ENCODE peak calls at places on chromosome 11, in six cellular contexts. I, X, N, F, G and J are unnamed samples. For H3K36me3, the result is how much of the 10 kb centered on the place peaks cover.

GRCh38 chr11:128361451-128362020 is 225.8 kb downstream of the ETS1 start:
- DNase-seq in F (no peak), G (no peak), X (no peak), I (no peak), N (no peak), J (no peak)

GRCh38 chr11:64372802-64373597 is 14.0 kb downstream of the RPS6KA4 start:
- DNase-seq in I (no peak), F (no peak), X (peak), N (no peak), G (no peak), J (no peak)

GRCh38 chr11:67268036-67268683 is 1.9 kb downstream of the GRK2 start:
- DNase-seq in G (no peak), I (no peak), F (no peak), X (peak), N (peak), J (no peak)

GRCh38 chr11:41377709-41378394 is 81.6 kb downstream of the LRRC4C start:
- DNase-seq in G (no peak), F (no peak), N (no peak), X (no peak), I (no peak), J (no peak)

GRCh38 chr11:108818971-108819370 is 154.1 kb downstream of the DDX10 start:
- DNase-seq in X (no peak), F (no peak), G (no peak), N (no peak), I (no peak), J (no peak)

GRCh38 chr11:59857444-59858434 is 8.5 kb downstream of the TCN1 start:
- DNase-seq in N (no peak), F (no peak), X (no peak), G (no peak), I (no peak), J (no peak)

GRCh38 chr11:120547301-120547700 is 35.8 kb downstream of the GRIK4 start:
- DNase-seq in X (no peak), G (no peak), F (no peak), I (no peak), N (no peak), J (peak)

GRCh38 chr11:12441081-12441801 is 63.9 kb downstream of the PARVA start:
- DNase-seq in G (peak), N (no peak), X (no peak), F (no peak), I (no peak), J (no peak)

GRCh38 chr11:86278226-86278625 is 23.8 kb upstream of the HIKESHI start:
- DNase-seq in G (no peak), F (no peak), I (no peak), X (no peak), N (no peak), J (no peak)

GRCh38 chr11:120925944-120926343 is 98.0 kb upstream of the TBCEL start:
- DNase-seq in I (no peak), G (no peak), X (no peak), N (no peak), F (no peak), J (no peak)

GRCh38 chr11:12958984-12959383 is 50.1 kb upstream of the RASSF10 start:
- DNase-seq in G (no peak), X (no peak), F (no peak), I (no peak), N (no peak), J (no peak)

GRCh38 chr11:1153951-1154487 is 3.7 kb upstream of the MUC5AC start:
- DNase-seq in G (no peak), F (peak), I (no peak), N (peak), X (peak), J (peak)

GRCh38 chr11:113048820-113049555 is 87.8 kb downstream of the NCAM1 start:
- DNase-seq in I (no peak), G (no peak), X (no peak), N (no peak), F (no peak), J (peak)

DNA sequence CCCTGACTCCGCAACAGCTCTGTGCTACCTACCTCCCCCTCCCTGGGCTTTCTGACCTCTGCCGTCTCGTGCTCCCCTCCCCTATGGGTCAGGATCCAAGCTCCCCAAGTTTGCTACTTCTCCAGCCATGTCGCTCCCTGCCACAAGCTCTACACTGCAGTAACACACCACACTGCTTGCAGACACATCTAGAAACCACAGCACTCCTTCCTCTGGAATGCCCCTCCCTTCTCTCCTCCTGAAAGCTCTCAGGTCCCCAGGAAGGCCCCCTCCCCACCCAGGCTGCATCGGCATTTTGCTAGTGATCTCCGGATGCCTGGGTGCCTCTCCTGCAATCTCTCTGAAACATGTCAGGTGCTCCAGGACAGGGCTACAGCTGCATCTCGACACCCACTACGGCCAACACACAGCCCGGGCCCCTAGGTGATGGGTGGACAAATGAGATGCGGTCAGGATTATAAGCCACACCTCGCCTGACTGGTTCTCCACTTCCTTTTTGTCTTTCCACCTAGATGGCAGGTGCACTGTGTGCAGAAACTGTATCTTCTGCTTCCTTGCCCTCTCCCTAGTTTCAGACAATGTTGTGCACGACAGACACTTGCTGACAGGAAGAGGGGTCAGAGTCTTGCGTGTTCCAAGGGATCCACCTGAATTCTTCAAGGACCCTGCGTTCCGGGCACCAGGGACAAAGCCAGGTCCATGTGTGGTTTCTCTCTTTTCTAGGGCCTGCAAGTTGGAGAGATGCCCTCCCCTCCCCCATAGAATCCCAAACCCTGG is 22.9 kb downstream of the RPUSD4 start:
- DNase-seq in F (no peak), G (no peak), I (no peak), X (no peak), N (peak), J (no peak)
- TF ChIP-seq CTCF in F (no peak), G (no peak), I (no peak), X (no peak), N (no peak), J (no peak)

GRCh38 chr11:72006309-72007088 is 7.8 kb downstream of the IL18BP start:
- DNase-seq in N (no peak), F (no peak), I (no peak), G (no peak), X (no peak), J (no peak)
- H3K36me3 ChIP-seq in N (half or more), F (half or more), I (under half), G (half or more), X (under half), J (half or more)

GRCh38 chr11:95545116-95545875 is 244.3 kb downstream of the FAM76B start:
- DNase-seq in G (no peak), X (no peak), F (no peak), I (no peak), N (no peak), J (no peak)
- TF ChIP-seq CTCF in G (peak), X (no peak), F (no peak), I (no peak), N (no peak), J (no peak)

DNA sequence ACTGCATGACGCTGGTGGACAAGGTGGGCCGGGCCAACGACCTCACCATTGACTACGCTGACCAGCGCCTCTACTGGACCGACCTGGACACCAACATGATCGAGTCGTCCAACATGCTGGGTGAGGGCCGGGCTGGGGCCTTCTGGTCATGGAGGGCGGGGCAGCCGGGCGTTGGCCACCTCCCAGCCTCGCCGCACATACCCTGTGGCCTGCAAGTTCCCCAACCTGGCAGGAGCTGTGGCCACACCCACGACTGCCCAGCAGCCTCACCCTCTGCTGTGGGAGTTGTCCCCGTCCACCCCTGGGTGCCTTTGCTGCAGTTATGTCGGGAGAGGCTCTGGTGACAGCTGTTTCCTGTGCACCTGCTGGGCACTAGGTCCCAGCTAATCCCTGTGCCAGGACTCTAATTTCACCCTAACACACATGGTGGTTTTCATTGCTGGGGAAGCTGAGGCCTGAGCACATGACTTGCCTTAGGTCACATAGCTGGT is 49.0 kb upstream of the PPP6R3 start:
- DNase-seq in N (peak), F (no peak), I (no peak), G (no peak), X (no peak), J (no peak)
- H3K36me3 ChIP-seq in N (half or more), F (half or more), I (under half), G (half or more), X (under half), J (half or more)

DNA sequence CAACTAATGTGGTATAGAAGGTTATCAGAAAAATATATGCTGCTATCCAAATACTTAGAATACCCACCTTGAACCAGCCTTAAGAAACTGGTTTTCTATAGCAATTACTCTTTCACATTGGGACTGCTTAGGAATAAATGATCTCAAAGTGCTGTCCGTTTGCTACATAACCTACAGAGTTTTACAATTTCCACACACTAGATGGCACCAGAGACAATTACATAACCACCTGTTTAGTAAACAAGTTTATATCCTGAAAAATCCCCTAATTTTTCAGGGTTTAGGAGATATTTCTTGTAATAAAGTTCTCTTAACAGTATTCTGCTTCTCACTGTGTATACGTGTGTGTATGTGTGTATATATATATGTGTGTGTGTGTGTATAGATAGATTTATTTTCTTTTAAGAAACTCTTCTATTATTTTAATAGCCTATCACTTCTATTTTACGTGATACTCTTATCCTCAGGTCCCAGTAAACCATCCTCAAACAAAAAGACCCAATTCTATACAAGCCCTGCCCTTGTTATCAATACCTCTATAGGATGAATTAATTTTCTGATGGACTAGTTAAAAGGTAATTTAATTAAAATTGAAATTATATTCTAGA is 6.7 kb upstream of the OR5I1 start:
- DNase-seq in I (no peak), X (no peak), G (no peak), F (no peak), N (no peak), J (no peak)
- TF ChIP-seq CTCF in I (peak), X (no peak), G (no peak), F (no peak), N (peak), J (peak)

GRCh38 chr11:9493492-9493891 is 32.7 kb downstream of the ZNF143 start:
- DNase-seq in X (no peak), N (no peak), I (no peak), G (no peak), F (no peak), J (no peak)

GRCh38 chr11:9495780-9496514 is 35.1 kb downstream of the ZNF143 start:
- DNase-seq in I (no peak), F (no peak), N (no peak), X (no peak), G (no peak), J (no peak)

GRCh38 chr11:9494316-9494715 is 33.5 kb downstream of the ZNF143 start:
- DNase-seq in X (no peak), F (no peak), G (no peak), I (no peak), N (no peak), J (no peak)

GRCh38 chr11:9498457-9499078 is 37.8 kb downstream of the ZNF143 start:
- DNase-seq in I (no peak), X (no peak), N (no peak), F (no peak), G (no peak), J (no peak)
- H3K36me3 ChIP-seq in I (under half), X (under half), N (half or more), F (under half), G (under half), J (under half)

GRCh38 chr11:70424765-70425164 is 26.4 kb downstream of the CTTN start:
- DNase-seq in X (no peak), N (no peak), F (no peak), G (no peak), I (no peak), J (no peak)
- TF ChIP-seq CTCF in X (no peak), N (no peak), F (no peak), G (peak), I (no peak), J (no peak)

DNA sequence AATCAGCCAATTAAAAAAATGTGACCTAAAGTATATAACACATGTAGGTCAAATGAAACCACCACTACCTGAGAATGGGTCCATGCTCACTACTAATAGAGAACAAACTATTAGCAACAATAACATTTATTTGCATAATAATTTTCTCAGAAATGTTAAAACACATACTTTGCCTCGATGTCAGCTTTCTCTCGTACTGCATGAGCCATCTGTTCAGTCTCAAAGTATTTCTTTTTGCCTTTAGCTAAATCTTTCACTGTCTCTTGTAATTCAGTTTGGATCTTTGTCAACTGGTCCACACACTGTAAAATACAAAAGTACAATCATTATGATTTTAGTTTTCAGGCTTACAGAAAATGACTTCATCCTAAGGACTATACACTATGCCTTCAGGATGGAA is 153.3 kb downstream of the FCHSD2 start:
- DNase-seq in N (no peak), G (no peak), X (no peak), I (no peak), F (no peak), J (no peak)
- H3K36me3 ChIP-seq in N (under half), G (under half), X (under half), I (under half), F (under half), J (under half)

DNA sequence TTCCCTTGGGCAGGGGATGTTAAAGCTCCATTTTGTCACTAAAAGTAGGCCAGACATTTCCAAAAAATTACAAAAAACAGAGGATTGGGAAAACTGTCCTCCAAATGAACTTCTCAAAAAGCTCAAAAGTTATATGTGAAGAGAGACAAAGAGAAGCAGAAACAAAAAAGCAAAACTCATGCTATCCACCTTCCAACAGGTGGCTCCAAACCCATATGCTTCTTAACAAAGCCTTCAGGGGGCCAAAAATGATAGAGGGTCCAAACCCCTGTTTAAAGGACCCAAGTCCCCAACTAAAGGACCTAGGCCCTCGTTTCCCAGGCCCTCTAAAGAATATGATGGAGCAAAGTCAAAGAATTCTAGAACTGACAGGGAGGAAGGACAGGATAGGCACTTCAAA is 146.7 kb downstream of the AASDHPPT start:
- DNase-seq in I (no peak), F (no peak), X (no peak), G (no peak), N (no peak), J (no peak)
- TF ChIP-seq CTCF in I (no peak), F (no peak), X (no peak), G (peak), N (no peak), J (no peak)